ENCODE peak calls at places on chromosomes 5 and 9, in six cellular contexts. One of them, this sample, is unnamed.

GRCh38 chr5:37900692-37901091 is 60.9 kb upstream of the GDNF start:
- DNase-seq in SK-N-SH: peak; percentile 4
- DNase-seq in H1: no peak
- DNase-seq in stomach: peak; percentile 27
- DNase-seq in HepG2: peak; percentile 29
- DNase-seq in A549: no peak
- DNase-seq in this sample: peak; percentile 21

GRCh38 chr9:133252301-133252776 is 22.7 kb downstream of the ABO start:
- DNase-seq in H1: peak; percentile 38
- DNase-seq in stomach: peak; percentile 73
- DNase-seq in SK-N-SH: peak; percentile 19
- DNase-seq in HepG2: no peak
- DNase-seq in A549: no peak
- DNase-seq in this sample: peak; percentile 91

GRCh38 chr5:71778678-71779276 is 59.7 kb downstream of the CARTPT start:
- DNase-seq in stomach: no peak
- DNase-seq in SK-N-SH: peak; percentile 52
- DNase-seq in HepG2: peak; percentile 15
- DNase-seq in H1: no peak
- DNase-seq in A549: peak; percentile 45
- DNase-seq in this sample: no peak

GRCh38 chr5:126656397-126657007 is 55.8 kb downstream of the PHAX start:
- DNase-seq in A549: peak; percentile 55
- DNase-seq in HepG2: peak; percentile 41
- DNase-seq in H1: no peak
- DNase-seq in SK-N-SH: peak; percentile 57
- DNase-seq in stomach: no peak
- DNase-seq in this sample: no peak

GRCh38 chr5:127814225-127814973 is 111.2 kb downstream of the CCDC192 start:
- DNase-seq in stomach: no peak
- DNase-seq in SK-N-SH: no peak
- DNase-seq in HepG2: no peak
- DNase-seq in A549: no peak
- DNase-seq in H1: no peak
- DNase-seq in this sample: no peak

GRCh38 chr9:136527131-136527530 is 18.7 kb downstream of the NOTCH1 start:
- DNase-seq in stomach: no peak
- DNase-seq in A549: no peak
- DNase-seq in HepG2: no peak
- DNase-seq in SK-N-SH: no peak
- DNase-seq in H1: no peak
- DNase-seq in this sample: no peak

GRCh38 chr9:121670447-121670846 is 19.0 kb downstream of the DAB2IP start:
- DNase-seq in HepG2: no peak
- DNase-seq in SK-N-SH: no peak
- DNase-seq in H1: no peak
- DNase-seq in A549: no peak
- DNase-seq in stomach: no peak
- DNase-seq in this sample: no peak

GRCh38 chr9:136567651-136568287 is 21.9 kb upstream of the NOTCH1 start:
- DNase-seq in stomach: peak; percentile 61
- DNase-seq in SK-N-SH: no peak
- DNase-seq in HepG2: peak; percentile 56
- DNase-seq in H1: peak; percentile 74
- DNase-seq in A549: peak; percentile 84
- DNase-seq in this sample: peak; percentile 64

GRCh38 chr5:95878417-95879323 is 56.1 kb upstream of the GLRX start:
- DNase-seq in SK-N-SH: no peak
- DNase-seq in HepG2: peak; percentile 95
- DNase-seq in stomach: no peak
- DNase-seq in A549: no peak
- DNase-seq in H1: no peak
- DNase-seq in this sample: no peak

GRCh38 chr9:129474740-129475404 is 146.0 kb downstream of the C9orf50 start:
- DNase-seq in stomach: no peak
- DNase-seq in H1: no peak
- DNase-seq in HepG2: no peak
- DNase-seq in SK-N-SH: no peak
- DNase-seq in A549: no peak
- DNase-seq in this sample: no peak

GRCh38 chr9:128431207-128431606 is 10.6 kb downstream of the CERCAM start:
- DNase-seq in stomach: no peak
- DNase-seq in A549: no peak
- DNase-seq in SK-N-SH: no peak
- DNase-seq in H1: no peak
- DNase-seq in HepG2: no peak
- DNase-seq in this sample: no peak
- TF ChIP-seq EP300 in stomach: no peak
- TF ChIP-seq EP300 in A549: no peak
- TF ChIP-seq EP300 in SK-N-SH: no peak
- TF ChIP-seq EP300 in H1: no peak
- TF ChIP-seq EP300 in HepG2: no peak
- TF ChIP-seq EP300 in this sample: no peak

DNA sequence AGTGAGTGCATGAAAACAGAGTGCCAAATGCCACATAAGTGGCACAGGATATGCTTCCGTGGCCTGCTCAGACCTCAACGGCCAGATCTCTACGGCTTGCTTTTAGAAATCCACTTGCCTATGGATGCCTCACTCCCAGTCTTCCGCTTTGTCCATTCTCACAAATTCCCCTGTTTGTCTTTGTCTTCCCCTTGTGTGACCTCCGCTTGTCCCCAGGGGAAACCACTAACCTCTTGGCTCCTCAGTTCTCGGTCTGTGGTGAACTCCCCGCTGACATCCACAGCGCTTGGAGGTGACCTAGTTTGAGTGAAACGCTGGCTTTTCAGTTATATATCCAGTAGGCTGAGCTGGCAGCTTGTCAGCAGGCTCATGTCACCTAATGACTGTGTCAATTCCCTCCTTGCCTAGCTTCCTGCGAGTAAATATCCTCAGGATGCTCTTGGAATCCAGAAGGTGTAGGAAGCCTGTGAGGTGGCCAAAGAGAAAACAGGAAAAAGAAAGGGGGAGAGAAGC is 101.4 kb upstream of the SPRY4 start:
- DNase-seq in SK-N-SH: no peak
- DNase-seq in H1: no peak
- DNase-seq in A549: no peak
- DNase-seq in HepG2: no peak
- DNase-seq in stomach: peak; percentile 51
- DNase-seq in this sample: peak; percentile 42
- TF ChIP-seq EP300 in SK-N-SH: no peak
- TF ChIP-seq EP300 in H1: no peak
- TF ChIP-seq EP300 in A549: no peak
- TF ChIP-seq EP300 in HepG2: no peak
- TF ChIP-seq EP300 in stomach: no peak
- TF ChIP-seq EP300 in this sample: no peak

GRCh38 chr9:119961774-119962408 is 592.7 kb upstream of the BRINP1 start:
- DNase-seq in SK-N-SH: peak; percentile 73
- DNase-seq in A549: peak; percentile 68
- DNase-seq in H1: peak; percentile 91
- DNase-seq in stomach: peak; percentile 63
- DNase-seq in HepG2: peak; percentile 12
- DNase-seq in this sample: peak; percentile 33

GRCh38 chr9:119955276-119955675 is 586.0 kb upstream of the BRINP1 start:
- DNase-seq in SK-N-SH: no peak
- DNase-seq in HepG2: no peak
- DNase-seq in stomach: no peak
- DNase-seq in A549: no peak
- DNase-seq in H1: no peak
- DNase-seq in this sample: no peak

GRCh38 chr9:119963258-119963797 is 594.1 kb upstream of the BRINP1 start:
- DNase-seq in A549: peak; percentile 37
- DNase-seq in stomach: no peak
- DNase-seq in HepG2: no peak
- DNase-seq in H1: peak; percentile 57
- DNase-seq in SK-N-SH: peak; percentile 69
- DNase-seq in this sample: no peak

GRCh38 chr9:119963798-119964372 is 594.6 kb upstream of the BRINP1 start:
- DNase-seq in H1: peak; percentile 74
- DNase-seq in A549: peak; percentile 45
- DNase-seq in SK-N-SH: peak; percentile 30
- DNase-seq in stomach: peak; percentile 25
- DNase-seq in HepG2: peak; percentile 39
- DNase-seq in this sample: no peak

DNA sequence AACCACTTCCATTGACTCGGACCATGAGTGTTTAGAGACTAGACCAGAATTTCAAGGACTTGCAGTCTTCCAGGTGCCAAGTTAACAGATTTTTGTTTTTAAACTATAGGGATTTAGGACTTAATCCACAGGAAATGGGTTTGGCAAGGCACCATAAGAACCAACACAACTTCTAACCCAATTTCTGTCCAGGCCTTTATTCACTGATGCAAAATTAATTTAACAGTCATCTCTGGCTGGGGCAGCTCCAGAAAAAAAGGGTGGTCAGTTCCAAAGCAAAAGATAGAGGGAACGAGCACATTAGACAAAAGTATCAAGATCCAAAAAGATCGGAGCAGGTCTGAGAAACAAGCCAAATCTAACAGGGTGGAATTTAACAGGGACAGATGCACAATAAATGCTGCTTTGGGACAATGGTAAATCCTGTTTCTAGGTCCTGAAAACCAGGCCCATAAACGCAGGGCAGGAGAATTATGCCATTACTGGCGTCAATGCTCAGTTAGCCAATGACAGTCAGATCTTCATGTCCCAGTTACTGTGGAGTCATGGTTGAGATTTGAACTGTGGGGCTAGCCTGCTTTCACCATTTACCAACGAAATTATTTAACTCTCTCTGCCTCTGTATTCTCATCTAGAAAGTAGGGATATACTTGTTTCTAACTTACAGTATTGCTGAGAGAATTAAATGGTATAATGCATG is 590.8 kb upstream of the BRINP1 start:
- DNase-seq in H1: no peak
- DNase-seq in SK-N-SH: no peak
- DNase-seq in stomach: no peak
- DNase-seq in HepG2: no peak
- DNase-seq in A549: no peak
- DNase-seq in this sample: no peak
- TF ChIP-seq EP300 in H1: no peak
- TF ChIP-seq EP300 in SK-N-SH: no peak
- TF ChIP-seq EP300 in stomach: no peak
- TF ChIP-seq EP300 in HepG2: no peak
- TF ChIP-seq EP300 in A549: no peak
- TF ChIP-seq EP300 in this sample: no peak

DNA sequence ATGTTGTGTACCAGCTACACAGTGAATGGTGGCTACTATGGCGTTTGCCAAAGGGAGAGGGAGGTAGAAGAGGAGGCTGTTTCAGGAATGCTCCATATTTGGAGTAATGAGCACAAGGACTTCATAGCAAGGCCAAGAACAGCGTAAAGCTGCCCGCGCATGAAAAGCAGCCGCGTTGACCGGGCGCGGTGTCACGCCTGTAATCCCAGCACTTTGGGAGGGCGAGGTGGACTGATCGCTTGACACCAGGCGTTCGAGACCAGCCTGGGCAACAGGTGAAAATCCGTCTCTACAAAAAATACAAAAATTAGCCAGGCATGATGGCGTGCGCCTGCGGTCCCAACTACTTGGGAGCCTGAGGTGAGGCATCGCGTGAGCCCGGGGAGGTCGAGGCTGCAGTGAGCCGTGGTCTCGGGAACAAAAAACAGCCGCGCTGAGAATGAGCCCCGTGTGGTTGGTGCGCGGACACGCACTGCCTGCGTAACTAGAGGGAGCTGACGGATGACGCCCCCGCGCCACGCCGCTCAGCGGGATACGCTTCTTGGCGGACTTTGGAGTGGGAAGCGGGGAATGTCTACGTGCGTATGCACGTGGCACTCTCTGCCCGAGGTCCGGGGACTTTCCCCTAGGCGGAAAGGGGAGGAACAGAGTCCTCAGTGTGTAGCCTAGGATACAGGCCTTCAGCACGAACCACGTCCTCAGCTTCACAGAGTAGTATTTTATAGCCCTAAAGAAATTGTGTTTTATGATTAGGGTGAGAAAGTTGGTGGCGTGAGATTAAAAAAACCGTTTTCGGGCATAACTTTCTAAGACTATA is at the start of gene RMRP:
- DNase-seq in A549: peak; percentile 98
- DNase-seq in stomach: peak; percentile 97
- DNase-seq in H1: peak; percentile 96
- DNase-seq in HepG2: peak; percentile 99
- DNase-seq in SK-N-SH: peak; percentile 91
- DNase-seq in this sample: peak; percentile 97
- TF ChIP-seq EP300 in A549: no peak
- TF ChIP-seq EP300 in stomach: peak; percentile 90
- TF ChIP-seq EP300 in H1: no peak
- TF ChIP-seq EP300 in HepG2: peak; percentile 57
- TF ChIP-seq EP300 in SK-N-SH: no peak
- TF ChIP-seq EP300 in this sample: peak; percentile 87

DNA sequence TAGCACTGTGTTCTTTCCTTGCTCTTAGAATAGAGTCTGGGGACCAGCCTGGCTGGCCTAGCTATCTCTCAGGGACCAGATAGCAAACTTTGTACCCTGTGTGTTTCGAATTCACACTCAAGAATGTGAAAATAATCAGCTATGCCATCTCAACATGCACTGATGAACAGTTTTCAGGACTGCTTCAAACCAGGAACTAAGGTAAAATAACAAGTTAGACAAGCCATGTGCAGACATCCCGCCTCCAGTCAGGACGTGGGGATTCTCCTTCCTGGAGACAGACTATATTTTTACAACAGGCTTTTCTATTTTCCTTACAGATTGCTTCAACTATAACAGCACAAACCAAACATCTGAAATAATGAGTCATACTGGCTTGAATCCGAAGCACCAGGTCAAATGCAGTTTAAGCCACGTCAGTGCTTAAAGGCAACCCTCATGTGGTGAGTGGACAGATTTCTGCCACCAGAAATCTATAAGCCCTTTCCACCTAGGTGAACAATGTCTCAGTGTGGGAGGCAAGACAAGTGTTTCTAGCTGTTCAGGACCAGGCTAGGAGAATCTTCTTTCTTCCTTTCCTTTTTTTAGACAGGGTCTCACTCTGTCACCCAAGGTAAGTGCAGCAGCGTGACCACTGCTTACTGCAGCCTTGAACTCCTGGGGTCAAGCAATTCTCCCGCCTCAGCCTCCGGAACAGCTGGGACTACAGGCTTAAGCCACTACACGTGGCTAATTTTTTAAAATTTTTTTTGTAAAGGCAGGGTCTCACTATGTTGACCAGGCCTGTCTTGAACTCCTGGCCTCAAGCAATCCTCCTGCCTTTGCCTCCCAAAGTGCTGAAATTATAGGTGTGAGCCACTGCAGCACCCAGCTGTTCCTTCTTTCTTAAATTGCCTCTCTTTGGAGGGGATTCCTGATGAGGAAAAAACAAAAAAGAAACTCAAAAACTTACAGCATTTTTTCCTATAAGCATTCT is 53.3 kb downstream of the LHFPL2 start:
- DNase-seq in A549: peak; percentile 85
- DNase-seq in SK-N-SH: no peak
- DNase-seq in HepG2: peak; percentile 88
- DNase-seq in stomach: no peak
- DNase-seq in H1: no peak
- DNase-seq in this sample: peak; percentile 49
- TF ChIP-seq EP300 in A549: peak; percentile 73
- TF ChIP-seq EP300 in SK-N-SH: peak; percentile 91
- TF ChIP-seq EP300 in HepG2: peak; percentile 70
- TF ChIP-seq EP300 in stomach: no peak
- TF ChIP-seq EP300 in H1: no peak
- TF ChIP-seq EP300 in this sample: no peak

This sample was measured in transverse colon.